ENCODE peak calls at places on chromosome 19, in ten cellular contexts. I, K, R, Q, L, Z, H, V, S and A are unnamed samples.

GRCh38 chr19:2798733-2799132 is 13.4 kb downstream of the THOP1 start:
- DNase-seq in Z (no peak), H (no peak), K (no peak), V (no peak), R (no peak), L (no peak), S (no peak), Q (peak), I (peak), A (no peak)

GRCh38 chr19:15584541-15585115 is 30.4 kb upstream of the CYP4F8 start:
- DNase-seq in Z (peak), I (peak), S (no peak), R (peak), K (peak), L (peak), H (peak), Q (peak), V (peak), A (peak)

GRCh38 chr19:42683917-42684513 is 56.3 kb downstream of the PSG3 start:
- DNase-seq in Z (peak), R (no peak), I (no peak), Q (peak), L (no peak), H (no peak), S (no peak), K (no peak), V (no peak), A (no peak)

GRCh38 chr19:7348587-7349230 is at the start of gene ARHGEF18:
- DNase-seq in Z (no peak), H (no peak), R (peak), K (no peak), Q (no peak), I (no peak), L (no peak), S (peak), V (no peak), A (no peak)

GRCh38 chr19:7067716-7068115 is 1.8 kb upstream of the ZNF557 start:
- DNase-seq in I (no peak), K (no peak), Z (peak), Q (no peak), V (no peak), L (no peak), S (no peak), H (no peak), R (no peak), A (no peak)

GRCh38 chr19:289651-290538 is 1.3 kb downstream of the PLPP2 start:
- DNase-seq in V (peak), Q (no peak), I (peak), K (no peak), L (peak), R (peak), S (no peak), H (peak), Z (no peak), A (peak)

GRCh38 chr19:40803857-40804782 is 5.1 kb downstream of the EGLN2 start:
- DNase-seq in V (no peak), I (peak), Z (no peak), L (no peak), K (no peak), R (peak), H (no peak), S (no peak), Q (peak), A (no peak)

GRCh38 chr19:29624489-29625210 is 18.6 kb downstream of the POP4 start:
- DNase-seq in Z (no peak), S (no peak), I (no peak), V (no peak), R (no peak), H (no peak), L (no peak), Q (no peak), K (no peak), A (no peak)